ENCODE peak calls at places on chromosomes 3 and 15, in four cellular contexts. B is esophagus muscularis mucosa, Y is A549, P is tibial nerve. D is an unnamed sample.

GRCh38 chr3:51928438-51928837 is 13.3 kb downstream of the RRP9 start:
- DNase-seq in B (no peak), P (no peak), Y (no peak), D (no peak)

GRCh38 chr3:147404800-147405551 is 1.4 kb downstream of the ZIC4 start:
- DNase-seq in Y (no peak), B (peak; percentile 77), P (no peak), D (no peak)

GRCh38 chr3:70716832-70717231 is 404.4 kb upstream of the MDFIC2 start:
- DNase-seq in Y (no peak), B (no peak), P (peak; percentile 15), D (no peak)

GRCh38 chr15:80580107-80580506 is 115.0 kb upstream of the ABHD17C start:
- DNase-seq in P (no peak), Y (peak; percentile 37), B (no peak), D (no peak)

GRCh38 chr15:40982855-40983254 is 29.6 kb downstream of the CHAC1 start:
- DNase-seq in B (no peak), P (no peak), Y (no peak), D (no peak)

GRCh38 chr3:124775776-124776336 is 45.6 kb downstream of the UMPS start:
- DNase-seq in Y (no peak), B (no peak), P (no peak), D (no peak)

GRCh38 chr15:101675796-101676582 is 23.8 kb upstream of the TM2D3 start:
- DNase-seq in Y (peak; percentile 54), B (no peak), P (no peak), D (no peak)

GRCh38 chr3:99484871-99485270 is 153.5 kb upstream of the COL8A1 start:
- DNase-seq in P (no peak), Y (no peak), B (no peak), D (no peak)

GRCh38 chr3:50971487-50971924 is 296.8 kb downstream of the DOCK3 start:
- DNase-seq in Y (peak; percentile 56), P (no peak), B (no peak), D (no peak)

GRCh38 chr3:105365536-105366301 is 990 bp upstream of the ALCAM start:
- DNase-seq in B (no peak), Y (peak; percentile 71), P (no peak), D (peak; percentile 70)

GRCh38 chr3:128009952-128010846 is 42.0 kb upstream of the SEC61A1 start:
- DNase-seq in B (no peak), Y (peak; percentile 14), P (no peak), D (no peak)
- TF ChIP-seq EP300 in B (no peak), Y (no peak), P (peak; percentile 72), D (no peak)

GRCh38 chr3:126257984-126258383 is 77.6 kb upstream of the ALDH1L1 start:
- DNase-seq in Y (no peak), P (no peak), B (no peak), D (no peak)

GRCh38 chr3:126252373-126252772 is 72.0 kb upstream of the ALDH1L1 start:
- DNase-seq in Y (no peak), B (no peak), P (no peak), D (no peak)

GRCh38 chr3:126256256-126256655 is 75.9 kb upstream of the ALDH1L1 start:
- DNase-seq in Y (no peak), P (no peak), B (no peak), D (no peak)

GRCh38 chr3:126257174-126257573 is 76.8 kb upstream of the ALDH1L1 start:
- DNase-seq in Y (no peak), P (no peak), B (no peak), D (no peak)

GRCh38 chr3:126253072-126253471 is 72.7 kb upstream of the ALDH1L1 start:
- DNase-seq in Y (no peak), B (no peak), P (no peak), D (no peak)
- TF ChIP-seq CTCF in Y (no peak), B (no peak), P (no peak), D (no peak)

GRCh38 chr15:42491540-42492225 is 742 bp upstream of the ZNF106 start:
- DNase-seq in B (no peak), P (no peak), Y (peak; percentile 30), D (no peak)

GRCh38 chr15:42490246-42490742 is 647 bp downstream of the ZNF106 start:
- DNase-seq in B (no peak), Y (no peak), P (no peak), D (no peak)

GRCh38 chr15:42494998-42495360 is 455 bp upstream of the SNAP23 start:
- DNase-seq in B (no peak), Y (peak; percentile 26), P (no peak), D (no peak)

GRCh38 chr15:42493694-42494093 is 1.7 kb upstream of the SNAP23 start:
- DNase-seq in B (no peak), Y (no peak), P (no peak), D (no peak)

DNA sequence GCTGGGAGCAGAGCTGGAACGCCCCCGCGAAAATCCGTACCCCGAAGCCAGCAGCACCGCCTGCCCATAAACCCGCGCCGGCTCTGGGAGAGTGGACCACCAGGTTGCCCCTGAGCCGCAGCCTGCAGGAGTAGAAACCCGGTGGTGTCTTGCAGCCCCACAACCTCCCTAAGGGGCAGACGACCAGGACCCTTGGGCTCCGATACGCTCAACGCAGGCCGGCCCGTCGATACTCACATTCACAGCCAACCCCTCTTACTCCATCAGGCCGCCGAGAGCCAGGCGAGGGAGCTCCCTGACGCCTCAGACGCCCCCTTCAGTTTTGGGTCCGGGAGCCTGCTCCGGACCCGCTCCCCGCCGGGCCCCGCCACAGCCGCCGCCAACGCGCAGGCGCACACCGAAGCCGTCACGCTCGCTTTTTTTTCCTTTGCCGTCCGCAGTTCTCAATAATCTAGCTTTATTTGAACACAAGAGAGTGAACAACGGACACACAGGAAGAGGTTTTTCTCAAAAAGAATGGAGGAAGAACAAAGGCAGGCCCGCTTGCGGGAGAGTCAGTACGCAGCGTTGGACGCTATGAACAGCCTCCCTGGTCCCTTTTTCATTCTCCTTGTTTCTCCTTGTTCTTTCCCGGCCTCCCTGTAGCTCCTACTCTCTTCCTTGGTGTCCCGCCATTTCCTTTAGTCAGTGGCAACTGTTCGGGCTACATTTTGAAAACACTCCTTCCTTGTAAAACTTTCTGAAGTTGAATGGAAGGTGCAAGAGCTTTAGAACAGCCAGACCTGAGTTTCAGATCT is at the start of gene ZNF106:
- DNase-seq in P (peak; percentile 54), B (peak; percentile 95), Y (peak; percentile 85), D (peak; percentile 90)
- TF ChIP-seq EP300 in P (peak; percentile 98), B (no peak), Y (no peak), D (no peak)

DNA sequence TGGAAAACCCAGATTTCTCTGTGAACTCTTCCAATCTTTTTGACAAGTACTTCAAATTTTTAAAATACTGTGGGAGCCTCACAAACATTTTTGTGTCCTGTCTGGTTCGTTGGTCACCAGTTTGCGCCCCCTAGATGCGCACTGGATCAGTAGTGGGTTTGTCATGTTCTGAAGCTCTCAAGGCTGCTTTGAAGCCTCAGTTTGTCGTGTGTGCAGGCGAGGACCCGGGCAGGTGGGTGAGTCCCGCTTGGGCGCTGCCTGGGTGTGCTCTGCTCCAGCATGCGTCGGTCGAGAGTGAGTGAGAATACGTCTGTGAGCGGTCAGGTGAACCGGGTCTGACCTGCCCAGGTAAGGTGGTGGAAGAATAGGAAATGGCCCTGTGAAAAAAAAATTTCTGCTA is 17.3 kb upstream of the AEN start:
- DNase-seq in B (no peak), Y (no peak), P (no peak), D (no peak)
- TF ChIP-seq CTCF in B (no peak), Y (no peak), P (no peak), D (no peak)

DNA sequence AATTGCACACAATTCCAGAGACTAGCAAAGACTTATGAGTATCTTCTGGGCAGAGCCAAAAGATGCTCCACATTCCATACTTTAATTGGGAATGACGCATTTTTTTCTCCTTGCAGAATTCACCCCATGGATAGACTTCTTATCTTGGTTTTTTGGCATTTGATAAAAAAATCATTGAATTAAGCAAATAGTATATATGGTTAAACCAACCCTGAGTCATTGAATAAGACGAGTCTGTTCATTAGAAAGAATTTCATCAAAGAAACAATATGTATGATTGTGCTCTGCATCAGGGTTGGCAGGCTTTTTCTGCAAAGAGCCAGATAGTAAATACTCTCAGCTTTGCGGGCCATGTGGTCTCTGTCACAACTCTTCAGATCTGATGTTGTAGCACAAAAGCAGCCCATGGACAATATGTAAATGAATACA is 9.2 kb upstream of the PDZRN3 start:
- DNase-seq in B (no peak), Y (no peak), P (no peak), D (no peak)
- TF ChIP-seq EP300 in B (no peak), Y (no peak), P (no peak), D (no peak)

GRCh38 chr15:36210426-36210825 is 369.0 kb upstream of the CDIN1 start:
- DNase-seq in B (no peak), P (no peak), Y (no peak), D (no peak)

DNA sequence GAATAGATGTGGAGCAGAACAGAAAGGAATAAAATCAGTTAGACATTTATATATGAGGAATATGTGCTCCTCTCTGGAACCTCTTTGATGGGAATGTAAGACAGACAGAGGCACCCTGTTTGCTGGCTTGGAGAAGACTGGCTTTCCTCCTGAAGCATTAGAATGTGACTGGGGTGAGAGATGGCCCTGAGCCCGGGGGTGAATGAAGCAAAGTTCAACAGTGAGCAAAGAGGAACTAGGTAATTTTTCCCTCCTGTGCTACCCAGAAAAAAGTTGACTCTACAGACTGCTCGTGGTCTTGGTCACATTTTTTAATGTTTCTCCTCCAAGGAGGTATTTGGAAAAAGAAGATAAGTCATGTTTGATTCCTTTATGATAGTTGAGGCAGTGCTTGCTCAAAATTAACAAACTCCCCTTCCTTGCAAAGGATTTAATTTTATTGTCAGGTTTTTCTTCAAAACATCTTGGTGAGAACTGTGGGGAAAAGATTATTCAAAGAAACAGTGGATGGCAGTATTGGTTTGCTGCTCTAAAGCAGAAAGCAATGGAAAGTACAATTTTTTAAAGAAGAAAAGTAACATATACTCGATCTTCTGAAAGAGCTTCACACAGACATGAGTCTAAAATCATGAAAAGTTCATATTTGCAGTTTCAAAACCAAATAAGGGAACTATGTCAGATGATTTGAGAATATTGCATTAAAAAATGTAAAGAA is 370.4 kb upstream of the CDIN1 start:
- DNase-seq in Y (no peak), P (no peak), B (no peak), D (no peak)
- TF ChIP-seq CTCF in Y (no peak), P (no peak), B (no peak), D (no peak)

GRCh38 chr3:4899654-4900236 is 79.5 kb upstream of the BHLHE40 start:
- DNase-seq in P (no peak), Y (no peak), B (no peak), D (no peak)
- TF ChIP-seq EP300 in P (no peak), Y (no peak), B (no peak), D (no peak)

GRCh38 chr3:89851974-89852621 is 744.7 kb downstream of the EPHA3 start:
- DNase-seq in P (no peak), Y (peak; percentile 1), B (no peak), D (no peak)
- TF ChIP-seq CTCF in P (peak; percentile 31), Y (no peak), B (no peak), D (no peak)

GRCh38 chr3:149224736-149225594 is 3.3 kb upstream of the CP start:
- DNase-seq in B (no peak), P (no peak), Y (peak; percentile 86), D (no peak)
- TF ChIP-seq EP300 in B (no peak), P (peak; percentile 79), Y (peak; percentile 75), D (no peak)

D was measured in suprapubic skin.